ENCODE peak calls at places on chromosomes 1 and 21, in five cellular contexts. S is K562, Z is A549, C is H1, V is GM12878. I is an unnamed sample.

GRCh38 chr21:45318556-45319341 is 31.1 kb upstream of the POFUT2 start:
- DNase-seq in S (peak), Z (peak), C (no peak), V (no peak), I (peak)

GRCh38 chr1:159763686-159764085 is 17.1 kb upstream of the DUSP23 start:
- DNase-seq in S (no peak), Z (no peak), C (no peak), V (no peak), I (no peak)

GRCh38 chr1:245074232-245074747 is 80.5 kb upstream of the KIF26B start:
- DNase-seq in S (no peak), Z (no peak), C (no peak), V (no peak), I (no peak)

GRCh38 chr1:33339413-33339812 is 18.5 kb upstream of the A3GALT2 start:
- DNase-seq in S (no peak), Z (no peak), C (no peak), V (no peak), I (no peak)

GRCh38 chr1:176691251-176692228 is 228.6 kb downstream of the PAPPA2 start:
- DNase-seq in S (peak), Z (peak), C (no peak), V (peak), I (peak)

GRCh38 chr1:159000070-159000409 is 9.7 kb upstream of the IFI16 start:
- DNase-seq in S (no peak), Z (no peak), C (no peak), V (no peak), I (no peak)

GRCh38 chr21:45002381-45003204 is 62.8 kb downstream of the SLX9 start:
- DNase-seq in S (no peak), Z (no peak), C (no peak), V (no peak), I (no peak)

GRCh38 chr1:156926175-156926574 is 5.7 kb downstream of the LRRC71 start:
- DNase-seq in S (peak), Z (no peak), C (no peak), V (no peak), I (no peak)

GRCh38 chr1:231315887-231316286 is 21.8 kb downstream of the EXOC8 start:
- DNase-seq in S (peak), Z (peak), C (peak), V (no peak), I (peak)

GRCh38 chr1:43844114-43844513 is 89.5 kb upstream of the ARTN start:
- DNase-seq in S (no peak), Z (no peak), C (no peak), V (no peak), I (no peak)

GRCh38 chr1:27299385-27300252 is 22.3 kb upstream of the TMEM222 start:
- DNase-seq in S (no peak), Z (no peak), C (no peak), V (no peak), I (peak)

GRCh38 chr1:147669475-147670318 is 627 bp downstream of the ACP6 start:
- DNase-seq in S (peak), Z (peak), C (peak), V (no peak), I (peak)

GRCh38 chr1:110785612-110786011 is 87.3 kb upstream of the CD53 start:
- DNase-seq in S (no peak), Z (no peak), C (no peak), V (no peak), I (no peak)

GRCh38 chr1:157702308-157702825 is 1.8 kb upstream of the FCRL3 start:
- DNase-seq in S (no peak), Z (no peak), C (no peak), V (no peak), I (no peak)

GRCh38 chr1:21270086-21270689 is 20.1 kb downstream of the ECE1 start:
- DNase-seq in S (peak), Z (peak), C (peak), V (peak), I (peak)

DNA sequence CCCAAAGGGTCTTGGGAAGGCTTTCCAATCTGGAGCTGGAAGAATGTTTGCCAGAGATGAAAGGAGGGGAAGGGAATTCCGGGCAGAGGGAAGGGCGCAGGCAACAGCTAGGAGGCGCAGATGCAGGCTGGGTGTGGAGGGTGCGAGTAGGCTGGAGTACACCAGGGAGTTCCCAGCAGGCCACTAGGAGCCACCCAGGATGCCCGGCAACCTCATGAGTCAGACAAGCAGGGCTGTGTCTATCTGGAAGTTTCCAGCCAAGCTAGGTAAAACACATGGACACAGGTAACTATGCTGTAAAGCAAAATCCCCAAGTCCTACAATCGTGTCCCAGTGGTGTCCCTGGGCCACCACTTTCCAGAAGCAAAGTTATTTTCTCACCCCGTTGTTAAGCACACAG is 998 bp upstream of the NBL1 start:
- DNase-seq in S (no peak), Z (peak), C (no peak), V (no peak), I (peak)
- TF ChIP-seq HDAC2 in S (no peak), Z (no peak), C (no peak), V (no peak), I (no peak)

GRCh38 chr1:67682659-67683197 is 2.3 kb upstream of the GADD45A start:
- DNase-seq in S (peak), Z (no peak), C (no peak), V (no peak), I (peak)
- TF ChIP-seq HDAC2 in S (peak), Z (no peak), C (no peak), V (no peak), I (no peak)

GRCh38 chr1:174051956-174052355 is 29.8 kb upstream of the RC3H1 start:
- DNase-seq in S (no peak), Z (no peak), C (no peak), V (no peak), I (no peak)
- TF ChIP-seq HDAC2 in S (no peak), Z (no peak), C (no peak), V (no peak), I (no peak)

GRCh38 chr1:66464356-66464755 is 69.6 kb upstream of the SGIP1 start:
- DNase-seq in S (no peak), Z (no peak), C (no peak), V (no peak), I (no peak)
- TF ChIP-seq HDAC2 in S (no peak), Z (no peak), C (no peak), V (no peak), I (no peak)